ENCODE peak calls at places on chromosome 1, in four cellular contexts. L is fibroblast of mammary gland, A is H1, W is pancreas. N is an unnamed sample.

GRCh38 chr1:29121951-29122661 is 1.6 kb downstream of the TMEM200B start:
- DNase-seq in A (peak; percentile 70), W (peak; percentile 30), L (peak; percentile 30), N (no peak)

GRCh38 chr1:117128323-117129079 is 7.0 kb upstream of the TRIM45 start:
- DNase-seq in A (no peak), W (no peak), L (peak; percentile 64), N (peak; percentile 72)

GRCh38 chr1:206575894-206576737 is 36.1 kb downstream of the EIF2D start:
- DNase-seq in L (no peak), A (no peak), W (no peak), N (no peak)

GRCh38 chr1:55375617-55376258 is 160.6 kb upstream of the USP24 start:
- DNase-seq in L (peak; percentile 70), W (no peak), A (no peak), N (peak; percentile 71)

GRCh38 chr1:169586067-169586394 is 250 bp downstream of the F5 start:
- DNase-seq in A (no peak), W (no peak), L (no peak), N (no peak)

GRCh38 chr1:170580636-170581035 is 48.7 kb downstream of the GORAB start:
- DNase-seq in A (no peak), L (no peak), W (no peak), N (no peak)

GRCh38 chr1:226365831-226366231 is 42.1 kb downstream of the PARP1 start:
- DNase-seq in L (peak; percentile 90), W (no peak), A (no peak), N (peak; percentile 85)

GRCh38 chr1:66309006-66309741 is 224.8 kb upstream of the SGIP1 start:
- DNase-seq in W (no peak), A (no peak), L (no peak), N (no peak)

GRCh38 chr1:48019714-48020315 is 22.6 kb upstream of the TRABD2B start:
- DNase-seq in W (peak; percentile 44), L (no peak), A (no peak), N (peak; percentile 75)

GRCh38 chr1:225695578-225696332 is 42.8 kb upstream of the ENAH start:
- DNase-seq in A (no peak), W (no peak), L (no peak), N (no peak)

GRCh38 chr1:170619167-170620030 is 44.5 kb upstream of the PRRX1 start:
- DNase-seq in A (no peak), W (peak; percentile 16), L (peak; percentile 86), N (peak; percentile 48)

GRCh38 chr1:3693321-3693720 is 41.0 kb downstream of the TP73 start:
- DNase-seq in W (no peak), A (no peak), L (no peak), N (no peak)

GRCh38 chr1:207316622-207317510 is 4.6 kb upstream of the CD55 start:
- DNase-seq in W (no peak), A (no peak), L (no peak), N (peak; percentile 27)

GRCh38 chr1:59290173-59290954 is 6.5 kb upstream of the FGGY start:
- DNase-seq in A (peak; percentile 33), L (peak; percentile 71), W (peak; percentile 59), N (peak; percentile 73)

DNA sequence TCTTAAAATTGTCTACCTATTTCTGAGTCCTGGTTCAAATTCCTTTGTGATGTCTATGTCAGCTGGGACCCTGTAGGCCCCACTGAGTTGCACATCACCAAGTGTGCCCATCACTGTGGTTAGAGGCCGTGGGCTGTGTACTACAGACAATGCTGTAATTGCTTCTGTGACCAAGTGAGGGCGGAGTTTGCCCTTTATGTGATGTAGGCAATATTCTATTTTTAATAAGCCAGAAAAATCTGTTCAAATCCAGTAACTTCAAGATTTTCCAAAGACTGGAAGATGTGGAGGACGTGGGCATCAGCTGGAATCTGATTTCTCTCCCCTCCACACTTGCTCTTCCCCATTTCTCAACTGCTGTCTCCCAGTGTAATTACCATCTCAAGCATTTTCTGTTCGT is 215.4 kb downstream of the PBX1 start:
- DNase-seq in L (peak; percentile 30), W (no peak), A (no peak), N (no peak)
- TF ChIP-seq CTCF in L (peak; percentile 14), W (no peak), A (no peak), N (no peak)

GRCh38 chr1:243742814-243743213 is 107.2 kb downstream of the AKT3 start:
- DNase-seq in W (no peak), A (no peak), L (peak; percentile 90), N (peak; percentile 64)
- H3K4me3 ChIP-seq in W (no peak overlapping the region), A (no peak overlapping the region), L (no peak overlapping the region), N (peak overlapping the region; percentile 26)

GRCh38 chr1:115168026-115168425 is 78.7 kb upstream of the TSPAN2 start:
- DNase-seq in A (no peak), W (no peak), L (no peak), N (no peak)

GRCh38 chr1:115164484-115164883 is 75.2 kb upstream of the TSPAN2 start:
- DNase-seq in L (peak; percentile 78), W (no peak), A (no peak), N (peak; percentile 49)

GRCh38 chr1:115165776-115166175 is 76.5 kb upstream of the TSPAN2 start:
- DNase-seq in A (no peak), L (no peak), W (no peak), N (no peak)

GRCh38 chr1:115164940-115165718 is 75.8 kb upstream of the TSPAN2 start:
- DNase-seq in L (no peak), A (no peak), W (no peak), N (no peak)

GRCh38 chr1:115166531-115167091 is 77.3 kb upstream of the TSPAN2 start:
- DNase-seq in A (no peak), L (peak; percentile 77), W (no peak), N (peak; percentile 84)
- TF ChIP-seq CTCF in A (no peak), L (no peak), W (no peak), N (no peak)

DNA sequence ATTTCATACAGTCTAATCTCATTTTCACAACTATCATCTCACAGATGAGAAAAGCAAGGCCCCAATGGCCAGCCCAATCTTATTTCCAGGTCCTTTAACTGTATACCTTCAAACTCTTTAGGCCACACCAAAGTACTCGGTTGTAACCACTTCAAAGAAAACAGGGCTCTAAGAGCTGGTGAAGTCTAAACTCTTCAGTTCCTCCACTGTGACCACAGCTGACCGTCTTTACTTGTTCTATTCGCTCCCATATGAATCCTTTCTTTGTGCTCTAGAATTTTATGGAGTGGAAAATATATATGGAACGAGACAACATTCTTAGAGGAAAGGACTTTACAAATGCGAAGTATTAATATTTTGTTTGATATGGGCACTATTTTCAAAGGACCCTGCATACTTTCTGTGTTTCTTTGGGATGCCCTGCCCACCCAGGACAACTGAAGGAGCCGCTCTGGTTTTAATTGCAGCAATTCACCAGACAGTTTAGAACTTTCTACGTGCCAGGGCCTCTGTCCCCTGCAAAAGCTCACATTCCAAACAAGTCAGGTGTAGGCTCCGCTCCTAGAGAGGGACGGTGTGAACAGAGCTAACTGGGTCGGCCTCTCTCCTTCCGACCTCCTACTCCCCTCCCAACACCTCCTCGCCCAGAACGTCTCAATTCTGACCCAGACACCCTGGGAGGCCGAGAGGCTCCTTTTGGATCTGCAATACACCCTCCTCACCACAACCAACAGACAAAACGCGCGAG is 15.7 kb downstream of the IER5 start:
- DNase-seq in L (no peak), W (no peak), A (no peak), N (no peak)
- H3K4me3 ChIP-seq in L (peak overlapping the region; percentile 67), W (peak overlapping the region; percentile 89), A (peak overlapping the region; percentile 75), N (peak overlapping the region; percentile 76)

GRCh38 chr1:152960452-152961044 is 9.9 kb upstream of the SPRR4 start:
- DNase-seq in W (no peak), L (no peak), A (no peak), N (no peak)
- TF ChIP-seq CTCF in W (no peak), L (no peak), A (peak; percentile 84), N (no peak)

GRCh38 chr1:155971910-155972809 is 6.2 kb downstream of the ARHGEF2 start:
- DNase-seq in A (no peak), W (no peak), L (no peak), N (no peak)
- H3K4me3 ChIP-seq in A (no peak overlapping the region), W (no peak overlapping the region), L (no peak overlapping the region), N (no peak overlapping the region)

GRCh38 chr1:212284744-212285684 is at the start of gene PPP2R5A:
- DNase-seq in A (peak; percentile 98), W (peak; percentile 99), L (peak; percentile 98), N (peak; percentile 100)
- TF ChIP-seq CTCF in A (peak; percentile 55), W (peak; percentile 10), L (no peak), N (peak; percentile 3)

GRCh38 chr1:92843046-92843423 is 11.2 kb downstream of the RPL5 start:
- DNase-seq in W (no peak), L (no peak), A (no peak), N (no peak)

GRCh38 chr1:92842082-92843045 is 10.5 kb downstream of the RPL5 start:
- DNase-seq in L (no peak), A (no peak), W (no peak), N (no peak)

GRCh38 chr1:92844439-92844838 is 12.6 kb downstream of the RPL5 start:
- DNase-seq in L (no peak), A (no peak), W (no peak), N (no peak)

GRCh38 chr1:92845908-92846307 is 14.1 kb downstream of the RPL5 start:
- DNase-seq in L (no peak), W (no peak), A (no peak), N (no peak)

DNA sequence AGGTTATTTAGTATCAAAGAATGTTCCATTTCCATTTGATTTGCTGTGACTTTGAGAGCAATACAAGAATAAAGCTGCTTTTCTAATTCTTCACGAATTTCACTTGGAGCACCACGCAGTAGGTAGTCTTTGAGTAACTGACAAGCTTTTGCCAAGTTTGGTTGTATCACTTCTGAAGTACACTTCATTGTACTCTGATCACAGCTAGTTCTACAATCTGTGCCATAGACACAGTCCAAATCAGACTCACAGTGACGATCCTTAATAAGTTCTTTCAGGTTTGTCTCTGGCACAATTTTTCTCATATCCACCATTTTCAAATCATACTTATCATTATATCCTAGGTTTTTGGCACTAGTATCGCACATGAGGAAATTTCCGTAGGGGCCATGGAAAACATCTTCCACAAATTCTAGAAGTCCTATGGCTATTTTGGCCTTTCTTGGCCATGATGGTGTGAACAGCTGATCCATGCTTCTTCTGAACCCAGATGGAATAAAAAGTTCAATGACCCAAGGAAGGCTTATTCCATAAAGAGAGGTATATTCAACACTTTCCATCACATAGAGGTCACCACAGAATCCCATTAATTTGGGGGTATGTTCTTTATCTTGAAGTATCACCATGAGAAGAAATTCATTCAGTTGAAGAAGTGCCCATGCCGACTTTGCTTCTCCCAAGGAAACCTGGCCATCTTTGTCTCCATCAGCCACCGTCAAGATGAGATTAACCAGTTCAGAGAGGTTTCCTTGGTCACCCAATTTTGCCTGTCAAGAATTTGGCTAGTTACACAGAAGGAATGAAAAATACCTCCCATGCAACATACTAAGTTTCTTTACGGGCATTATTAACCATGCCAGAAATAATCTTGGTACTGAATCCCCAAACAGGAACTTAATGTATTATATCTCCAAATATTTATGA is 11.9 kb downstream of the RPL5 start:
- DNase-seq in A (no peak), L (no peak), W (no peak), N (no peak)
- H3K4me3 ChIP-seq in A (no peak overlapping the region), L (no peak overlapping the region), W (no peak overlapping the region), N (no peak overlapping the region)

GRCh38 chr1:211013346-211014240 is 120.4 kb downstream of the KCNH1 start:
- DNase-seq in A (no peak), W (no peak), L (peak; percentile 11), N (no peak)

GRCh38 chr1:211019266-211019665 is 114.7 kb downstream of the KCNH1 start:
- DNase-seq in A (no peak), W (no peak), L (no peak), N (no peak)

GRCh38 chr1:211017066-211017691 is 116.8 kb downstream of the KCNH1 start:
- DNase-seq in L (no peak), W (no peak), A (no peak), N (no peak)

GRCh38 chr1:211018690-211019089 is 115.3 kb downstream of the KCNH1 start:
- DNase-seq in A (no peak), W (no peak), L (no peak), N (no peak)
- TF ChIP-seq CTCF in A (no peak), W (no peak), L (no peak), N (no peak)

N was measured in cardiac fibroblast.